ENCODE peak calls at places on chromosomes 3 and 15, in seven cellular contexts. J is hepatic stellate cell; V is naive B cell; W is NCI-H1417; F is KBM-7; L is naive thymus-derived CD8-positive, alpha-beta T cell; I is CD4-positive, alpha-beta T cell. N is an unnamed sample.
A peak's percentile ranks its signal among the peaks of the same experiment; 100 is the strongest.

GRCh38 chr15:39279331-39279730 is 301.5 kb upstream of the THBS1 start:
- DNase-seq in V (no peak), F (no peak), L (no peak), W (no peak), I (no peak), J (no peak), N (no peak)

GRCh38 chr3:50373146-50373864 is 14.0 kb upstream of the TMEM115 start:
- DNase-seq in I (no peak), W (no peak), V (no peak), F (no peak), J (no peak), L (no peak), N (no peak)

GRCh38 chr3:51686512-51687215 is 15.6 kb downstream of the TEX264 start:
- DNase-seq in I (peak; percentile 80), J (no peak), F (peak; percentile 94), W (no peak), V (peak; percentile 74), L (peak; percentile 92), N (no peak)

GRCh38 chr3:4824948-4825325 is 154.3 kb upstream of the BHLHE40 start:
- DNase-seq in J (peak; percentile 75), V (no peak), W (no peak), L (no peak), F (no peak), I (no peak), N (peak; percentile 38)

GRCh38 chr3:1272541-1273265 is 179.9 kb downstream of the CNTN6 start:
- DNase-seq in L (no peak), J (no peak), I (no peak), V (no peak), W (no peak), F (no peak), N (no peak)

GRCh38 chr3:72340056-72340455 is 508.2 kb downstream of the SHQ1 start:
- DNase-seq in V (no peak), L (no peak), J (no peak), I (no peak), W (no peak), F (no peak), N (no peak)

GRCh38 chr15:31480356-31481058 is 153.9 kb downstream of the KLF13 start:
- DNase-seq in L (no peak), V (no peak), W (no peak), J (no peak), I (no peak), F (no peak), N (no peak)

GRCh38 chr3:106631378-106632083 is 745.7 kb upstream of the CCDC54 start:
- DNase-seq in V (no peak), W (no peak), J (no peak), F (no peak), I (no peak), L (no peak), N (no peak)

GRCh38 chr15:78419331-78419730 is 18.7 kb upstream of the IREB2 start:
- DNase-seq in J (no peak), L (no peak), W (no peak), I (no peak), F (no peak), V (no peak), N (no peak)

GRCh38 chr3:148865039-148865438 is at the start of gene CPA3:
- DNase-seq in V (no peak), L (no peak), F (peak; percentile 47), W (no peak), J (no peak), I (no peak), N (no peak)

GRCh38 chr15:25905140-25905539 is 42.0 kb upstream of the ATP10A start:
- DNase-seq in F (no peak), J (peak; percentile 44), W (no peak), V (no peak), L (no peak), I (no peak), N (no peak)

GRCh38 chr3:137509354-137510045 is 254.6 kb upstream of the SOX14 start:
- DNase-seq in L (no peak), J (no peak), V (no peak), I (no peak), W (no peak), F (no peak), N (no peak)

GRCh38 chr3:70722018-70722417 is 409.6 kb upstream of the MDFIC2 start:
- DNase-seq in W (no peak), I (no peak), V (no peak), L (no peak), J (no peak), F (no peak), N (no peak)

GRCh38 chr15:47587938-47588817 is 129.1 kb upstream of the SEMA6D start:
- DNase-seq in I (no peak), J (no peak), F (no peak), V (no peak), W (no peak), L (no peak), N (no peak)

GRCh38 chr15:89642106-89642505 is 13.2 kb downstream of the KIF7 start:
- DNase-seq in I (no peak), W (no peak), F (no peak), V (no peak), L (no peak), J (no peak), N (no peak)